ENCODE peak calls at places on chromosomes 6 and 20, in seven cellular contexts. One of them, this sample, is unnamed. For H3K4me1, the result is how much of the 10 kb centered on the place peaks cover.

GRCh38 chr6:39834866-39835265 is 42.7 kb downstream of the DAAM2 start:
- DNase-seq in cardiac muscle cell: no peak
- DNase-seq in astrocyte: no peak
- DNase-seq in neuronal stem cell: no peak
- DNase-seq in mammary epithelial cell: no peak
- DNase-seq in fibroblast of lung: no peak
- DNase-seq in heart right ventricle: no peak
- DNase-seq in this sample: no peak

GRCh38 chr20:57178582-57179112 is 87.8 kb downstream of the BMP7 start:
- DNase-seq in cardiac muscle cell: no peak
- DNase-seq in astrocyte: no peak
- DNase-seq in neuronal stem cell: no peak
- DNase-seq in mammary epithelial cell: no peak
- DNase-seq in fibroblast of lung: no peak
- DNase-seq in heart right ventricle: no peak
- DNase-seq in this sample: no peak

GRCh38 chr6:121688974-121689373 is 253.5 kb downstream of the GJA1 start:
- DNase-seq in cardiac muscle cell: no peak
- DNase-seq in astrocyte: peak
- DNase-seq in neuronal stem cell: no peak
- DNase-seq in mammary epithelial cell: peak
- DNase-seq in fibroblast of lung: peak
- DNase-seq in heart right ventricle: no peak
- DNase-seq in this sample: no peak

GRCh38 chr6:136586295-136586694 is 36.1 kb upstream of the MAP7 start:
- DNase-seq in cardiac muscle cell: no peak
- DNase-seq in astrocyte: peak
- DNase-seq in neuronal stem cell: no peak
- DNase-seq in mammary epithelial cell: peak
- DNase-seq in fibroblast of lung: peak
- DNase-seq in heart right ventricle: no peak
- DNase-seq in this sample: no peak

GRCh38 chr6:156963712-156964700 is 186.8 kb downstream of the ARID1B start:
- DNase-seq in cardiac muscle cell: no peak
- DNase-seq in astrocyte: peak
- DNase-seq in neuronal stem cell: no peak
- DNase-seq in mammary epithelial cell: peak
- DNase-seq in fibroblast of lung: peak
- DNase-seq in heart right ventricle: no peak
- DNase-seq in this sample: no peak

GRCh38 chr6:125154184-125155135 is 887 bp downstream of the TPD52L1 start:
- DNase-seq in cardiac muscle cell: peak
- DNase-seq in astrocyte: peak
- DNase-seq in neuronal stem cell: peak
- DNase-seq in mammary epithelial cell: peak
- DNase-seq in fibroblast of lung: peak
- DNase-seq in heart right ventricle: peak
- DNase-seq in this sample: peak

GRCh38 chr6:99614430-99615161 is 8.0 kb downstream of the PRDM13 start:
- DNase-seq in cardiac muscle cell: peak
- DNase-seq in astrocyte: no peak
- DNase-seq in neuronal stem cell: no peak
- DNase-seq in mammary epithelial cell: no peak
- DNase-seq in fibroblast of lung: no peak
- DNase-seq in heart right ventricle: no peak
- DNase-seq in this sample: no peak

GRCh38 chr20:48912065-48912464 is 9.4 kb upstream of the ARFGEF2 start:
- DNase-seq in cardiac muscle cell: no peak
- DNase-seq in astrocyte: no peak
- DNase-seq in neuronal stem cell: no peak
- DNase-seq in mammary epithelial cell: no peak
- DNase-seq in fibroblast of lung: no peak
- DNase-seq in heart right ventricle: no peak
- DNase-seq in this sample: no peak

GRCh38 chr20:51311636-51312479 is 230.7 kb downstream of the NFATC2 start:
- DNase-seq in cardiac muscle cell: peak
- DNase-seq in astrocyte: peak
- DNase-seq in neuronal stem cell: no peak
- DNase-seq in mammary epithelial cell: peak
- DNase-seq in fibroblast of lung: peak
- DNase-seq in heart right ventricle: no peak
- DNase-seq in this sample: peak

GRCh38 chr6:155069543-155069942 is 74.4 kb downstream of the TIAM2 start:
- DNase-seq in cardiac muscle cell: no peak
- DNase-seq in astrocyte: no peak
- DNase-seq in neuronal stem cell: no peak
- DNase-seq in mammary epithelial cell: no peak
- DNase-seq in fibroblast of lung: no peak
- DNase-seq in heart right ventricle: no peak
- DNase-seq in this sample: no peak

GRCh38 chr6:44156494-44157151 is 2.0 kb upstream of the CAPN11 start:
- DNase-seq in cardiac muscle cell: no peak
- DNase-seq in astrocyte: no peak
- DNase-seq in neuronal stem cell: no peak
- DNase-seq in mammary epithelial cell: no peak
- DNase-seq in fibroblast of lung: no peak
- DNase-seq in heart right ventricle: no peak
- DNase-seq in this sample: peak

GRCh38 chr20:25082498-25082873 is 545 bp upstream of the VSX1 start:
- DNase-seq in cardiac muscle cell: no peak
- DNase-seq in astrocyte: no peak
- DNase-seq in neuronal stem cell: no peak
- DNase-seq in mammary epithelial cell: no peak
- DNase-seq in fibroblast of lung: no peak
- DNase-seq in heart right ventricle: no peak
- DNase-seq in this sample: no peak

GRCh38 chr20:4445780-4446179 is 275.9 kb upstream of the PRND start:
- DNase-seq in cardiac muscle cell: no peak
- DNase-seq in astrocyte: peak
- DNase-seq in neuronal stem cell: no peak
- DNase-seq in mammary epithelial cell: no peak
- DNase-seq in fibroblast of lung: peak
- DNase-seq in heart right ventricle: no peak
- DNase-seq in this sample: no peak

GRCh38 chr20:46559001-46559400 is 8.5 kb upstream of the OCSTAMP start:
- DNase-seq in cardiac muscle cell: no peak
- DNase-seq in astrocyte: no peak
- DNase-seq in neuronal stem cell: no peak
- DNase-seq in mammary epithelial cell: no peak
- DNase-seq in fibroblast of lung: no peak
- DNase-seq in heart right ventricle: no peak
- DNase-seq in this sample: no peak

GRCh38 chr6:2807342-2808090 is 34.1 kb downstream of the SERPINB1 start:
- DNase-seq in cardiac muscle cell: no peak
- DNase-seq in astrocyte: no peak
- DNase-seq in neuronal stem cell: no peak
- DNase-seq in mammary epithelial cell: peak
- DNase-seq in fibroblast of lung: no peak
- DNase-seq in heart right ventricle: no peak
- DNase-seq in this sample: no peak

GRCh38 chr6:153087436-153087835 is 43.6 kb downstream of the RGS17 start:
- DNase-seq in cardiac muscle cell: no peak
- DNase-seq in astrocyte: no peak
- DNase-seq in neuronal stem cell: no peak
- DNase-seq in mammary epithelial cell: no peak
- DNase-seq in fibroblast of lung: no peak
- DNase-seq in heart right ventricle: no peak
- DNase-seq in this sample: no peak

GRCh38 chr6:10555625-10556309 is 34.6 kb downstream of the GCNT2 start:
- DNase-seq in cardiac muscle cell: peak
- DNase-seq in astrocyte: peak
- DNase-seq in neuronal stem cell: peak
- DNase-seq in mammary epithelial cell: peak
- DNase-seq in fibroblast of lung: peak
- DNase-seq in heart right ventricle: peak
- DNase-seq in this sample: no peak

GRCh38 chr6:35365599-35366596 is 23.5 kb downstream of the PPARD start:
- DNase-seq in cardiac muscle cell: no peak
- DNase-seq in astrocyte: no peak
- DNase-seq in neuronal stem cell: no peak
- DNase-seq in mammary epithelial cell: peak
- DNase-seq in fibroblast of lung: no peak
- DNase-seq in heart right ventricle: no peak
- DNase-seq in this sample: no peak

GRCh38 chr6:1535295-1535694 is 74.4 kb upstream of the FOXC1 start:
- DNase-seq in cardiac muscle cell: no peak
- DNase-seq in astrocyte: peak
- DNase-seq in neuronal stem cell: no peak
- DNase-seq in mammary epithelial cell: peak
- DNase-seq in fibroblast of lung: peak
- DNase-seq in heart right ventricle: no peak
- DNase-seq in this sample: no peak

GRCh38 chr6:37289931-37290330 is 32.0 kb upstream of the TMEM217 start:
- DNase-seq in cardiac muscle cell: no peak
- DNase-seq in astrocyte: no peak
- DNase-seq in neuronal stem cell: no peak
- DNase-seq in mammary epithelial cell: no peak
- DNase-seq in fibroblast of lung: no peak
- DNase-seq in heart right ventricle: no peak
- DNase-seq in this sample: no peak

GRCh38 chr20:3161316-3162079 is 1.8 kb upstream of the FASTKD5 start:
- DNase-seq in cardiac muscle cell: no peak
- DNase-seq in astrocyte: no peak
- DNase-seq in neuronal stem cell: no peak
- DNase-seq in mammary epithelial cell: no peak
- DNase-seq in fibroblast of lung: no peak
- DNase-seq in heart right ventricle: no peak
- DNase-seq in this sample: no peak

GRCh38 chr20:3160418-3160817 is 753 bp upstream of the FASTKD5 start:
- DNase-seq in cardiac muscle cell: no peak
- DNase-seq in astrocyte: no peak
- DNase-seq in neuronal stem cell: no peak
- DNase-seq in mammary epithelial cell: no peak
- DNase-seq in fibroblast of lung: no peak
- DNase-seq in heart right ventricle: no peak
- DNase-seq in this sample: no peak

GRCh38 chr20:3158968-3159431 is 665 bp downstream of the FASTKD5 start:
- DNase-seq in cardiac muscle cell: peak
- DNase-seq in astrocyte: no peak
- DNase-seq in neuronal stem cell: no peak
- DNase-seq in mammary epithelial cell: no peak
- DNase-seq in fibroblast of lung: peak
- DNase-seq in heart right ventricle: no peak
- DNase-seq in this sample: no peak

GRCh38 chr20:3156811-3157619 is 2.6 kb downstream of the FASTKD5 start:
- DNase-seq in cardiac muscle cell: no peak
- DNase-seq in astrocyte: no peak
- DNase-seq in neuronal stem cell: no peak
- DNase-seq in mammary epithelial cell: no peak
- DNase-seq in fibroblast of lung: peak
- DNase-seq in heart right ventricle: no peak
- DNase-seq in this sample: no peak

DNA sequence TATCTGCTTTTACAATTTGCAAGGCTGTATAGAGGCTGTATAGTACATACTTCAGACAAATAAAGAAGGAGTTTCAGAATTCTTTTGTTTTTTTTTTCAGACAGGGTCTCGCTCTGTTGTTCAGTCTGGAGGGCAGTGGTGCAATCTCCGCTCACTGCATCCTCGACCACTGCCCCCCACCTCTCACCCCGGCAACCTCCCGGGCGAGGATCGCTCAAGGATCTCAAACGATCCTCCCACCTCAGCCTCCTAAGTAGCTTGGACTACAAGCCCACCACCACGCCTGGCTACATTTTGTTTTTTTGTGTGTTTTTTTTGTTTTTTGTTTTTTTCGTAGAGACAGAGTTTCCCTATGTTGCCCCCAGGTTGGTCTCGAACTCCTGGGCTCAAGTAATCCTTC is 1.8 kb downstream of the FASTKD5 start:
- DNase-seq in cardiac muscle cell: no peak
- DNase-seq in astrocyte: no peak
- DNase-seq in neuronal stem cell: no peak
- DNase-seq in mammary epithelial cell: no peak
- DNase-seq in fibroblast of lung: no peak
- DNase-seq in heart right ventricle: no peak
- DNase-seq in this sample: no peak
- H3K4me1 ChIP-seq in cardiac muscle cell: under half
- H3K4me1 ChIP-seq in astrocyte: under half
- H3K4me1 ChIP-seq in neuronal stem cell: under half
- H3K4me1 ChIP-seq in mammary epithelial cell: under half
- H3K4me1 ChIP-seq in fibroblast of lung: under half
- H3K4me1 ChIP-seq in heart right ventricle: half or more
- H3K4me1 ChIP-seq in this sample: under half

GRCh38 chr6:84344005-84344404 is 116.6 kb upstream of the CEP162 start:
- DNase-seq in cardiac muscle cell: no peak
- DNase-seq in astrocyte: no peak
- DNase-seq in neuronal stem cell: no peak
- DNase-seq in mammary epithelial cell: no peak
- DNase-seq in fibroblast of lung: no peak
- DNase-seq in heart right ventricle: no peak
- DNase-seq in this sample: no peak
- H3K27ac ChIP-seq in cardiac muscle cell: no peak
- H3K27ac ChIP-seq in astrocyte: no peak
- H3K27ac ChIP-seq in neuronal stem cell: no peak
- H3K27ac ChIP-seq in mammary epithelial cell: no peak
- H3K27ac ChIP-seq in fibroblast of lung: no peak
- H3K27ac ChIP-seq in heart right ventricle: no peak
- H3K27ac ChIP-seq in this sample: no peak

DNA sequence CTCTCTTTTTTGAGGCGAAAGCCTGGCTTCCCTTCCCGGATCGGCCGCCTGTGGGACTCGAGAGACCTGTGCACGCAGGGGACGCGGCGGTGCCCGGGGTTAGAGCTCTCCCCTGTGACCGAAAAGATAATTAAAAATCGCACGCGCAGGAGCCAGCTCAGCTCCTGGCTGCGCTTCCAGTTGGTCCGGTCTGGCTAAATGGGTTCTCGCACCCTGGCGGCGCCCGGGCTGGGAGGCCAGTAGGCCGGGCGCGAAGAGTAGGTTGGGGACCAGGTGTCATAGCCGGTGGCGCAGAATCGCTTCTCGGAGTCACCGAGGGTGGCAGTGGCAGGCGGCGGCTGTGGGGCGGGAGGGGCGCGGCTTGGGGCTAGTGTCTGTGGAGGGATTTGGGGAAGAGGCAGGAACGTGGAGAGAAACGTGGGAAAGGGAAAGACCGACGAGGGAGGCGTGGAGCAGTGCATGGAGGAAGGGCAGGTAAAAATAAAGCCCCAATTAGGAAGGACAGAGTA is 41.9 kb upstream of the SUPT3H start:
- DNase-seq in cardiac muscle cell: peak
- DNase-seq in astrocyte: peak
- DNase-seq in neuronal stem cell: peak
- DNase-seq in mammary epithelial cell: peak
- DNase-seq in fibroblast of lung: peak
- DNase-seq in heart right ventricle: peak
- DNase-seq in this sample: no peak
- H3K4me3 ChIP-seq in cardiac muscle cell: peak
- H3K4me3 ChIP-seq in astrocyte: peak
- H3K4me3 ChIP-seq in neuronal stem cell: no peak
- H3K4me3 ChIP-seq in mammary epithelial cell: peak
- H3K4me3 ChIP-seq in fibroblast of lung: peak
- H3K4me3 ChIP-seq in heart right ventricle: peak
- H3K4me3 ChIP-seq in this sample: peak

DNA sequence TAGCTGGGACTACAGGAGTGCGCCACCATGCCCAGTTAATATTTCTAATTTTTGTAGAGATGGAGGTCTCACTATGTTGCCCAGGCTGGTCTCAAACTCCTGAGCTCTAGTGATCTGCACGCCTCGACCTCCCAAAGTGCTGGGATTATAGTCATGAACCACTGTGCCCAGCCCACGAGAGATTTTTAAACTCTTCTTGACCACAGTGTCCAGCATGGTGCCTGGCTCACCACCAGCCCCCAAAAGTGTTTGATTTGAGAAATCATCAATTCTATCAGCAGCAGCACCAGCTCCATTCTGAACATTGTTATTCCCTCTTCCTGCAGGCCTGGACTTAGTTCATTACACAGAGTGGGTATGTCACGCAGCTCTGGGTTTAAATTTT is 2.4 kb upstream of the TGM2 start:
- DNase-seq in cardiac muscle cell: no peak
- DNase-seq in astrocyte: no peak
- DNase-seq in neuronal stem cell: no peak
- DNase-seq in mammary epithelial cell: no peak
- DNase-seq in fibroblast of lung: no peak
- DNase-seq in heart right ventricle: no peak
- DNase-seq in this sample: no peak
- H3K4me1 ChIP-seq in cardiac muscle cell: under half
- H3K4me1 ChIP-seq in astrocyte: half or more
- H3K4me1 ChIP-seq in neuronal stem cell: under half
- H3K4me1 ChIP-seq in mammary epithelial cell: half or more
- H3K4me1 ChIP-seq in fibroblast of lung: under half
- H3K4me1 ChIP-seq in heart right ventricle: under half
- H3K4me1 ChIP-seq in this sample: under half

This sample was measured in iPS DF 6.9.